ENCODE peak calls at places on chromosomes 6 and 20, in four cellular contexts. One of them, this sample, is unnamed.

GRCh38 chr6:14640631-14641030 is 523.1 kb downstream of the CD83 start:
- DNase-seq in pancreas: no peak
- DNase-seq in PC-3: no peak
- DNase-seq in foreskin fibroblast: no peak
- DNase-seq in this sample: no peak

GRCh38 chr6:1176595-1176994 is 135.3 kb upstream of the FOXQ1 start:
- DNase-seq in PC-3: no peak
- DNase-seq in pancreas: no peak
- DNase-seq in foreskin fibroblast: peak
- DNase-seq in this sample: no peak

GRCh38 chr6:45479834-45480696 is 102.3 kb upstream of the SUPT3H start:
- DNase-seq in foreskin fibroblast: peak
- DNase-seq in pancreas: no peak
- DNase-seq in PC-3: no peak
- DNase-seq in this sample: peak

GRCh38 chr6:66362888-66363287 is 655.9 kb upstream of the EYS start:
- DNase-seq in pancreas: no peak
- DNase-seq in PC-3: no peak
- DNase-seq in foreskin fibroblast: no peak
- DNase-seq in this sample: no peak

GRCh38 chr6:56255370-56255769 is 8.0 kb upstream of the COL21A1 start:
- DNase-seq in PC-3: no peak
- DNase-seq in foreskin fibroblast: no peak
- DNase-seq in pancreas: no peak
- DNase-seq in this sample: no peak

GRCh38 chr6:84687487-84687886 is 76.9 kb downstream of the TBX18 start:
- DNase-seq in pancreas: no peak
- DNase-seq in PC-3: no peak
- DNase-seq in foreskin fibroblast: peak
- DNase-seq in this sample: peak

GRCh38 chr20:12053348-12053747 is 135.7 kb downstream of the BTBD3 start:
- DNase-seq in pancreas: no peak
- DNase-seq in PC-3: peak
- DNase-seq in foreskin fibroblast: peak
- DNase-seq in this sample: peak

GRCh38 chr6:14339711-14340590 is 222.4 kb downstream of the CD83 start:
- DNase-seq in PC-3: no peak
- DNase-seq in foreskin fibroblast: no peak
- DNase-seq in pancreas: no peak
- DNase-seq in this sample: no peak

GRCh38 chr20:53571555-53572286 is 21.9 kb downstream of the ZNF217 start:
- DNase-seq in PC-3: no peak
- DNase-seq in pancreas: peak
- DNase-seq in foreskin fibroblast: no peak
- DNase-seq in this sample: no peak

GRCh38 chr6:156395276-156395675 is 381.9 kb upstream of the ARID1B start:
- DNase-seq in PC-3: peak
- DNase-seq in pancreas: no peak
- DNase-seq in foreskin fibroblast: no peak
- DNase-seq in this sample: peak

GRCh38 chr6:8182209-8182845 is 80.0 kb upstream of the EEF1E1 start:
- DNase-seq in pancreas: no peak
- DNase-seq in foreskin fibroblast: peak
- DNase-seq in PC-3: no peak
- DNase-seq in this sample: no peak

GRCh38 chr20:24906806-24907205 is 42.3 kb upstream of the CST7 start:
- DNase-seq in foreskin fibroblast: no peak
- DNase-seq in PC-3: no peak
- DNase-seq in pancreas: no peak
- DNase-seq in this sample: no peak

GRCh38 chr6:35663447-35664235 is 25.1 kb downstream of the FKBP5 start:
- DNase-seq in foreskin fibroblast: peak
- DNase-seq in pancreas: no peak
- DNase-seq in PC-3: peak
- DNase-seq in this sample: peak

GRCh38 chr6:17276766-17277165 is 4.4 kb upstream of the RBM24 start:
- DNase-seq in PC-3: no peak
- DNase-seq in foreskin fibroblast: peak
- DNase-seq in pancreas: no peak
- DNase-seq in this sample: no peak

DNA sequence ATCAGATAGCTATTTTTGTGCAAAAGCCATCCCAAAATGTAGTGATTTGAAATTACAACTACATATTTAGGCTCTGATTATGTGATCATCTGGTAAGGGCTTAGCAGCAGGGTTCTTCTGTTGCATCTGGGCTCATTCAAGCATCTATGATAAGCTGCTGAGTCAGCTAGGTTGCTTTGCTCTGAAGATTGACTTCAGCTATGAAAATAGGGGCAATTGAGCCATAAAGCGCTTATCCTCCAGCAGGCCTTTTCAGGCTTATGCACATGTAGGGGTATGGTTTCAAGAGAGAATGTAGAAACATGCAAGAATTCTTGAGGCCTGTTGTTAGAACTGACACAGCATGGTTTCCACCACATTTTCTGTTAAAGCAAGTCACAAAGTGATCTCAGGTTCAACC is 114.1 kb downstream of the PLCB1 start:
- DNase-seq in foreskin fibroblast: no peak
- DNase-seq in pancreas: no peak
- DNase-seq in PC-3: no peak
- DNase-seq in this sample: no peak
- H3K4me3 ChIP-seq in foreskin fibroblast: no peak
- H3K4me3 ChIP-seq in pancreas: no peak
- H3K4me3 ChIP-seq in PC-3: no peak
- H3K4me3 ChIP-seq in this sample: no peak

GRCh38 chr6:91970700-91971099 is 1383.8 kb upstream of the MAP3K7 start:
- DNase-seq in PC-3: no peak
- DNase-seq in pancreas: no peak
- DNase-seq in foreskin fibroblast: no peak
- DNase-seq in this sample: no peak

GRCh38 chr6:91965872-91966271 is 1379.0 kb upstream of the MAP3K7 start:
- DNase-seq in PC-3: no peak
- DNase-seq in foreskin fibroblast: no peak
- DNase-seq in pancreas: no peak
- DNase-seq in this sample: no peak
- TF ChIP-seq CTCF in PC-3: no peak
- TF ChIP-seq CTCF in foreskin fibroblast: no peak
- TF ChIP-seq CTCF in pancreas: no peak
- TF ChIP-seq CTCF in this sample: no peak

GRCh38 chr20:46682063-46682821 is 7.0 kb downstream of the TP53RK start:
- DNase-seq in foreskin fibroblast: no peak
- DNase-seq in PC-3: no peak
- DNase-seq in pancreas: no peak
- DNase-seq in this sample: no peak
- H3K4me3 ChIP-seq in foreskin fibroblast: no peak
- H3K4me3 ChIP-seq in PC-3: no peak
- H3K4me3 ChIP-seq in pancreas: no peak
- H3K4me3 ChIP-seq in this sample: no peak

GRCh38 chr20:46438156-46438750 is 31.8 kb upstream of the ELMO2 start:
- DNase-seq in foreskin fibroblast: peak
- DNase-seq in pancreas: no peak
- DNase-seq in PC-3: peak
- DNase-seq in this sample: peak
- TF ChIP-seq CTCF in foreskin fibroblast: peak
- TF ChIP-seq CTCF in pancreas: no peak
- TF ChIP-seq CTCF in PC-3: peak
- TF ChIP-seq CTCF in this sample: peak

GRCh38 chr20:4243071-4243470 is 227.7 kb upstream of the RNF24 start:
- DNase-seq in pancreas: no peak
- DNase-seq in PC-3: no peak
- DNase-seq in foreskin fibroblast: no peak
- DNase-seq in this sample: no peak

GRCh38 chr20:4246428-4246827 is 231.1 kb upstream of the RNF24 start:
- DNase-seq in pancreas: no peak
- DNase-seq in PC-3: no peak
- DNase-seq in foreskin fibroblast: no peak
- DNase-seq in this sample: no peak

GRCh38 chr20:4245542-4245941 is 230.2 kb upstream of the RNF24 start:
- DNase-seq in pancreas: no peak
- DNase-seq in PC-3: no peak
- DNase-seq in foreskin fibroblast: no peak
- DNase-seq in this sample: no peak

GRCh38 chr20:4244700-4245485 is 229.5 kb upstream of the RNF24 start:
- DNase-seq in pancreas: peak
- DNase-seq in PC-3: no peak
- DNase-seq in foreskin fibroblast: peak
- DNase-seq in this sample: no peak

DNA sequence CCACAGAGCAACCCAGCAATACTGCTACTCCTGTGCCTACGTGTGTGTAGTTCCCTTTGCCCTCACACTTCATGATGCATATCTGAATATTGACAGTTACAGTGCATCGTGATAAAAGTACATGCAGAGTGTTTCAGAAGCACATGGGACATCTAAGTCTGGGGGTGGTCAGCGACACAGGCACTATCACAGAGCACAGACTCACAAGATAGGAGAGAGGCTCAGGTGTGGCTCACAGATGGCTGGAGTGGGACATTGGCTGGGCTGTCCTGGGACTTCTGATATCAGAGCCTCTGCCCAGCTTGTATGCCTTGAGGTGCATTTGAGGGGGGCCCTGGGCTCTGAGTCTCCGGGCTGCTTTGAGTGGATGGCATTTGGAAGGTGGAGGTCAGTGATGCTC is 227.0 kb upstream of the RNF24 start:
- DNase-seq in foreskin fibroblast: no peak
- DNase-seq in pancreas: no peak
- DNase-seq in PC-3: no peak
- DNase-seq in this sample: no peak
- H3K4me3 ChIP-seq in foreskin fibroblast: no peak
- H3K4me3 ChIP-seq in pancreas: no peak
- H3K4me3 ChIP-seq in PC-3: no peak
- H3K4me3 ChIP-seq in this sample: no peak

This sample was measured in bronchial epithelial cell.